ENCODE peak calls at places on chromosomes 2 and 18, in eight cellular contexts. One of them, this sample, is unnamed.

GRCh38 chr2:118940486-118941120 is 1.4 kb upstream of the MARCO start:
- DNase-seq in cardiac fibroblast: no peak
- DNase-seq in T-helper 1 cell: no peak
- DNase-seq in sciatic nerve: no peak
- DNase-seq in NK-92 treated with Interleukin-12 subunit alpha and Interleukin-12 subunit beta, amount 100 ng/mL, for 24 hours: no peak
- DNase-seq in upper lobe of right lung: peak
- DNase-seq in keratinocyte: no peak
- DNase-seq in HT-29: no peak
- DNase-seq in this sample: peak

GRCh38 chr2:233546774-233547173 is 19.8 kb downstream of the USP40 start:
- DNase-seq in cardiac fibroblast: no peak
- DNase-seq in T-helper 1 cell: no peak
- DNase-seq in sciatic nerve: no peak
- DNase-seq in NK-92 treated with Interleukin-12 subunit alpha and Interleukin-12 subunit beta, amount 100 ng/mL, for 24 hours: no peak
- DNase-seq in upper lobe of right lung: no peak
- DNase-seq in keratinocyte: no peak
- DNase-seq in HT-29: no peak
- DNase-seq in this sample: no peak

GRCh38 chr18:11947214-11948119 is 33.8 kb upstream of the IMPA2 start:
- DNase-seq in cardiac fibroblast: peak
- DNase-seq in T-helper 1 cell: peak
- DNase-seq in sciatic nerve: peak
- DNase-seq in NK-92 treated with Interleukin-12 subunit alpha and Interleukin-12 subunit beta, amount 100 ng/mL, for 24 hours: no peak
- DNase-seq in upper lobe of right lung: peak
- DNase-seq in keratinocyte: peak
- DNase-seq in HT-29: peak
- DNase-seq in this sample: peak

GRCh38 chr2:37544617-37545031 is 126.8 kb downstream of the CDC42EP3 start:
- DNase-seq in cardiac fibroblast: no peak
- DNase-seq in T-helper 1 cell: no peak
- DNase-seq in sciatic nerve: no peak
- DNase-seq in NK-92 treated with Interleukin-12 subunit alpha and Interleukin-12 subunit beta, amount 100 ng/mL, for 24 hours: no peak
- DNase-seq in upper lobe of right lung: no peak
- DNase-seq in keratinocyte: no peak
- DNase-seq in HT-29: no peak
- DNase-seq in this sample: no peak

GRCh38 chr18:69945220-69946114 is 2.2 kb downstream of the CD226 start:
- DNase-seq in cardiac fibroblast: no peak
- DNase-seq in T-helper 1 cell: peak
- DNase-seq in sciatic nerve: no peak
- DNase-seq in NK-92 treated with Interleukin-12 subunit alpha and Interleukin-12 subunit beta, amount 100 ng/mL, for 24 hours: no peak
- DNase-seq in upper lobe of right lung: no peak
- DNase-seq in keratinocyte: no peak
- DNase-seq in HT-29: no peak
- DNase-seq in this sample: no peak

GRCh38 chr2:71452565-71452964 is 796 bp upstream of the DYSF start:
- DNase-seq in cardiac fibroblast: peak
- DNase-seq in T-helper 1 cell: peak
- DNase-seq in sciatic nerve: no peak
- DNase-seq in NK-92 treated with Interleukin-12 subunit alpha and Interleukin-12 subunit beta, amount 100 ng/mL, for 24 hours: peak
- DNase-seq in upper lobe of right lung: no peak
- DNase-seq in keratinocyte: peak
- DNase-seq in HT-29: no peak
- DNase-seq in this sample: no peak

GRCh38 chr18:49170925-49171509 is 220.3 kb upstream of the SMAD7 start:
- DNase-seq in cardiac fibroblast: no peak
- DNase-seq in T-helper 1 cell: no peak
- DNase-seq in sciatic nerve: no peak
- DNase-seq in NK-92 treated with Interleukin-12 subunit alpha and Interleukin-12 subunit beta, amount 100 ng/mL, for 24 hours: no peak
- DNase-seq in upper lobe of right lung: no peak
- DNase-seq in keratinocyte: no peak
- DNase-seq in HT-29: no peak
- DNase-seq in this sample: no peak

GRCh38 chr18:22422909-22423548 is 5.3 kb upstream of the CTAGE1 start:
- DNase-seq in cardiac fibroblast: peak
- DNase-seq in T-helper 1 cell: no peak
- DNase-seq in sciatic nerve: no peak
- DNase-seq in NK-92 treated with Interleukin-12 subunit alpha and Interleukin-12 subunit beta, amount 100 ng/mL, for 24 hours: no peak
- DNase-seq in upper lobe of right lung: peak
- DNase-seq in keratinocyte: no peak
- DNase-seq in HT-29: no peak
- DNase-seq in this sample: no peak

GRCh38 chr2:7813541-7814310 is 868.1 kb upstream of the ID2 start:
- DNase-seq in cardiac fibroblast: peak
- DNase-seq in T-helper 1 cell: no peak
- DNase-seq in sciatic nerve: no peak
- DNase-seq in NK-92 treated with Interleukin-12 subunit alpha and Interleukin-12 subunit beta, amount 100 ng/mL, for 24 hours: no peak
- DNase-seq in upper lobe of right lung: no peak
- DNase-seq in keratinocyte: no peak
- DNase-seq in HT-29: no peak
- DNase-seq in this sample: no peak

GRCh38 chr2:144449028-144449406 is 70.9 kb downstream of the ZEB2 start:
- DNase-seq in cardiac fibroblast: peak
- DNase-seq in T-helper 1 cell: no peak
- DNase-seq in sciatic nerve: no peak
- DNase-seq in NK-92 treated with Interleukin-12 subunit alpha and Interleukin-12 subunit beta, amount 100 ng/mL, for 24 hours: no peak
- DNase-seq in upper lobe of right lung: no peak
- DNase-seq in keratinocyte: no peak
- DNase-seq in HT-29: peak
- DNase-seq in this sample: no peak